ENCODE peak calls at places on chromosomes 6 and 20, in eight cellular contexts. One of them, this sample, is unnamed.

GRCh38 chr6:42197574-42198362 is 3.0 kb upstream of the GUCA1B start:
- DNase-seq in HEK293T: no peak
- DNase-seq in ascending aorta: no peak
- DNase-seq in stimulated activated CD8-positive, alpha-beta memory T cell treated with anti-CD3 and anti-CD28 coated beads, Interleukin-12 subunit alpha, Interleukin-12 subunit beta, amount 100 ng/mL, for 4 hours: no peak
- DNase-seq in HTR-8/SVneo: peak
- DNase-seq in colonic mucosa: no peak
- DNase-seq in left kidney: no peak
- DNase-seq in MCF 10A: peak
- DNase-seq in this sample: no peak

GRCh38 chr20:8094415-8094818 is 37.6 kb upstream of the PLCB1 start:
- DNase-seq in colonic mucosa: peak
- DNase-seq in HEK293T: no peak
- DNase-seq in ascending aorta: no peak
- DNase-seq in left kidney: peak
- DNase-seq in MCF 10A: peak
- DNase-seq in HTR-8/SVneo: no peak
- DNase-seq in stimulated activated CD8-positive, alpha-beta memory T cell treated with anti-CD3 and anti-CD28 coated beads, Interleukin-12 subunit alpha, Interleukin-12 subunit beta, amount 100 ng/mL, for 4 hours: no peak
- DNase-seq in this sample: no peak

GRCh38 chr6:159094444-159095252 is 49.9 kb upstream of the TAGAP start:
- DNase-seq in left kidney: peak
- DNase-seq in MCF 10A: no peak
- DNase-seq in stimulated activated CD8-positive, alpha-beta memory T cell treated with anti-CD3 and anti-CD28 coated beads, Interleukin-12 subunit alpha, Interleukin-12 subunit beta, amount 100 ng/mL, for 4 hours: no peak
- DNase-seq in HTR-8/SVneo: no peak
- DNase-seq in colonic mucosa: no peak
- DNase-seq in ascending aorta: no peak
- DNase-seq in HEK293T: no peak
- DNase-seq in this sample: no peak

GRCh38 chr6:76771076-76771634 is 692.1 kb downstream of the HTR1B start:
- DNase-seq in HEK293T: no peak
- DNase-seq in HTR-8/SVneo: no peak
- DNase-seq in left kidney: no peak
- DNase-seq in ascending aorta: no peak
- DNase-seq in stimulated activated CD8-positive, alpha-beta memory T cell treated with anti-CD3 and anti-CD28 coated beads, Interleukin-12 subunit alpha, Interleukin-12 subunit beta, amount 100 ng/mL, for 4 hours: no peak
- DNase-seq in colonic mucosa: no peak
- DNase-seq in MCF 10A: peak
- DNase-seq in this sample: no peak

GRCh38 chr20:37501940-37502339 is 19.1 kb upstream of the NNAT start:
- DNase-seq in ascending aorta: no peak
- DNase-seq in stimulated activated CD8-positive, alpha-beta memory T cell treated with anti-CD3 and anti-CD28 coated beads, Interleukin-12 subunit alpha, Interleukin-12 subunit beta, amount 100 ng/mL, for 4 hours: no peak
- DNase-seq in HTR-8/SVneo: no peak
- DNase-seq in left kidney: peak
- DNase-seq in HEK293T: no peak
- DNase-seq in colonic mucosa: no peak
- DNase-seq in MCF 10A: no peak
- DNase-seq in this sample: no peak

GRCh38 chr20:55830124-55830828 is 175.0 kb downstream of the CBLN4 start:
- DNase-seq in stimulated activated CD8-positive, alpha-beta memory T cell treated with anti-CD3 and anti-CD28 coated beads, Interleukin-12 subunit alpha, Interleukin-12 subunit beta, amount 100 ng/mL, for 4 hours: no peak
- DNase-seq in HEK293T: no peak
- DNase-seq in HTR-8/SVneo: no peak
- DNase-seq in left kidney: peak
- DNase-seq in ascending aorta: no peak
- DNase-seq in MCF 10A: no peak
- DNase-seq in colonic mucosa: no peak
- DNase-seq in this sample: no peak

GRCh38 chr6:151254451-151255081 is 14.8 kb downstream of the AKAP12 start:
- DNase-seq in colonic mucosa: no peak
- DNase-seq in HTR-8/SVneo: peak
- DNase-seq in HEK293T: no peak
- DNase-seq in left kidney: peak
- DNase-seq in MCF 10A: peak
- DNase-seq in ascending aorta: no peak
- DNase-seq in stimulated activated CD8-positive, alpha-beta memory T cell treated with anti-CD3 and anti-CD28 coated beads, Interleukin-12 subunit alpha, Interleukin-12 subunit beta, amount 100 ng/mL, for 4 hours: no peak
- DNase-seq in this sample: no peak

GRCh38 chr20:33305591-33306057 is 22.6 kb downstream of the BPIFB1 start:
- DNase-seq in MCF 10A: peak
- DNase-seq in HEK293T: no peak
- DNase-seq in ascending aorta: no peak
- DNase-seq in HTR-8/SVneo: peak
- DNase-seq in left kidney: no peak
- DNase-seq in stimulated activated CD8-positive, alpha-beta memory T cell treated with anti-CD3 and anti-CD28 coated beads, Interleukin-12 subunit alpha, Interleukin-12 subunit beta, amount 100 ng/mL, for 4 hours: no peak
- DNase-seq in colonic mucosa: no peak
- DNase-seq in this sample: no peak

GRCh38 chr20:54103067-54103761 is 32.8 kb upstream of the BCAS1 start:
- DNase-seq in left kidney: peak
- DNase-seq in stimulated activated CD8-positive, alpha-beta memory T cell treated with anti-CD3 and anti-CD28 coated beads, Interleukin-12 subunit alpha, Interleukin-12 subunit beta, amount 100 ng/mL, for 4 hours: peak
- DNase-seq in MCF 10A: peak
- DNase-seq in HTR-8/SVneo: peak
- DNase-seq in HEK293T: peak
- DNase-seq in colonic mucosa: peak
- DNase-seq in ascending aorta: peak
- DNase-seq in this sample: no peak

GRCh38 chr6:161882196-161882595 is 608.3 kb upstream of the AGPAT4 start:
- DNase-seq in HTR-8/SVneo: peak
- DNase-seq in stimulated activated CD8-positive, alpha-beta memory T cell treated with anti-CD3 and anti-CD28 coated beads, Interleukin-12 subunit alpha, Interleukin-12 subunit beta, amount 100 ng/mL, for 4 hours: no peak
- DNase-seq in colonic mucosa: peak
- DNase-seq in MCF 10A: no peak
- DNase-seq in HEK293T: no peak
- DNase-seq in ascending aorta: no peak
- DNase-seq in left kidney: peak
- DNase-seq in this sample: no peak

GRCh38 chr20:41643504-41643938 is 25.3 kb upstream of the CHD6 start:
- DNase-seq in stimulated activated CD8-positive, alpha-beta memory T cell treated with anti-CD3 and anti-CD28 coated beads, Interleukin-12 subunit alpha, Interleukin-12 subunit beta, amount 100 ng/mL, for 4 hours: no peak
- DNase-seq in MCF 10A: peak
- DNase-seq in ascending aorta: no peak
- DNase-seq in HEK293T: no peak
- DNase-seq in colonic mucosa: peak
- DNase-seq in left kidney: no peak
- DNase-seq in HTR-8/SVneo: peak
- DNase-seq in this sample: no peak

GRCh38 chr6:97812940-97813339 is 529.9 kb upstream of the MMS22L start:
- DNase-seq in HEK293T: no peak
- DNase-seq in colonic mucosa: no peak
- DNase-seq in ascending aorta: no peak
- DNase-seq in stimulated activated CD8-positive, alpha-beta memory T cell treated with anti-CD3 and anti-CD28 coated beads, Interleukin-12 subunit alpha, Interleukin-12 subunit beta, amount 100 ng/mL, for 4 hours: no peak
- DNase-seq in left kidney: no peak
- DNase-seq in MCF 10A: no peak
- DNase-seq in HTR-8/SVneo: no peak
- DNase-seq in this sample: no peak

GRCh38 chr20:60232380-60232779 is 274.2 kb downstream of the CDH26 start:
- DNase-seq in HEK293T: no peak
- DNase-seq in colonic mucosa: no peak
- DNase-seq in MCF 10A: no peak
- DNase-seq in left kidney: no peak
- DNase-seq in HTR-8/SVneo: no peak
- DNase-seq in stimulated activated CD8-positive, alpha-beta memory T cell treated with anti-CD3 and anti-CD28 coated beads, Interleukin-12 subunit alpha, Interleukin-12 subunit beta, amount 100 ng/mL, for 4 hours: no peak
- DNase-seq in ascending aorta: no peak
- DNase-seq in this sample: no peak

GRCh38 chr6:129359811-129360787 is 349.9 kb downstream of the ARHGAP18 start:
- DNase-seq in MCF 10A: no peak
- DNase-seq in HEK293T: no peak
- DNase-seq in HTR-8/SVneo: no peak
- DNase-seq in colonic mucosa: no peak
- DNase-seq in ascending aorta: no peak
- DNase-seq in stimulated activated CD8-positive, alpha-beta memory T cell treated with anti-CD3 and anti-CD28 coated beads, Interleukin-12 subunit alpha, Interleukin-12 subunit beta, amount 100 ng/mL, for 4 hours: no peak
- DNase-seq in left kidney: no peak
- DNase-seq in this sample: no peak

GRCh38 chr6:20708367-20709124 is 174.3 kb downstream of the CDKAL1 start:
- DNase-seq in stimulated activated CD8-positive, alpha-beta memory T cell treated with anti-CD3 and anti-CD28 coated beads, Interleukin-12 subunit alpha, Interleukin-12 subunit beta, amount 100 ng/mL, for 4 hours: no peak
- DNase-seq in MCF 10A: no peak
- DNase-seq in HTR-8/SVneo: no peak
- DNase-seq in left kidney: no peak
- DNase-seq in HEK293T: no peak
- DNase-seq in ascending aorta: no peak
- DNase-seq in colonic mucosa: no peak
- DNase-seq in this sample: no peak

GRCh38 chr6:28710466-28711191 is 184.9 kb downstream of the GPX5 start:
- DNase-seq in left kidney: no peak
- DNase-seq in MCF 10A: peak
- DNase-seq in ascending aorta: no peak
- DNase-seq in stimulated activated CD8-positive, alpha-beta memory T cell treated with anti-CD3 and anti-CD28 coated beads, Interleukin-12 subunit alpha, Interleukin-12 subunit beta, amount 100 ng/mL, for 4 hours: no peak
- DNase-seq in HTR-8/SVneo: no peak
- DNase-seq in colonic mucosa: no peak
- DNase-seq in HEK293T: peak
- DNase-seq in this sample: no peak

This sample was measured in cortex of kidney.